ENCODE peak calls at places on chromosomes 7 and 10, in four cellular contexts. One of them, this sample, is unnamed.

GRCh38 chr10:24344695-24345473 is 135.9 kb downstream of the KIAA1217 start:
- DNase-seq in pancreas: no peak
- DNase-seq in lower lobe of right lung: no peak
- DNase-seq in stimulated activated CD4-positive, alpha-beta T cell treated with anti-CD3 and anti-CD28 coated beads, Interleukin-1b, Interleukin-23, amount 100 ng/mL, for 24 hours: no peak
- DNase-seq in this sample: no peak

GRCh38 chr10:29659770-29660097 is 25.0 kb upstream of the SVIL start:
- DNase-seq in stimulated activated CD4-positive, alpha-beta T cell treated with anti-CD3 and anti-CD28 coated beads, Interleukin-1b, Interleukin-23, amount 100 ng/mL, for 24 hours: no peak
- DNase-seq in lower lobe of right lung: no peak
- DNase-seq in pancreas: no peak
- DNase-seq in this sample: no peak

GRCh38 chr7:49643321-49643720 is 130.1 kb upstream of the VWC2 start:
- DNase-seq in pancreas: peak
- DNase-seq in stimulated activated CD4-positive, alpha-beta T cell treated with anti-CD3 and anti-CD28 coated beads, Interleukin-1b, Interleukin-23, amount 100 ng/mL, for 24 hours: no peak
- DNase-seq in lower lobe of right lung: no peak
- DNase-seq in this sample: no peak

GRCh38 chr10:4652111-4653010 is 173.6 kb upstream of the AKR1E2 start:
- DNase-seq in lower lobe of right lung: no peak
- DNase-seq in stimulated activated CD4-positive, alpha-beta T cell treated with anti-CD3 and anti-CD28 coated beads, Interleukin-1b, Interleukin-23, amount 100 ng/mL, for 24 hours: peak
- DNase-seq in pancreas: no peak
- DNase-seq in this sample: no peak

GRCh38 chr10:101014966-101015581 is 15.5 kb downstream of the LZTS2 start:
- DNase-seq in lower lobe of right lung: no peak
- DNase-seq in stimulated activated CD4-positive, alpha-beta T cell treated with anti-CD3 and anti-CD28 coated beads, Interleukin-1b, Interleukin-23, amount 100 ng/mL, for 24 hours: no peak
- DNase-seq in pancreas: peak
- DNase-seq in this sample: no peak

GRCh38 chr7:42071372-42072261 is 165.4 kb downstream of the GLI3 start:
- DNase-seq in lower lobe of right lung: no peak
- DNase-seq in pancreas: no peak
- DNase-seq in stimulated activated CD4-positive, alpha-beta T cell treated with anti-CD3 and anti-CD28 coated beads, Interleukin-1b, Interleukin-23, amount 100 ng/mL, for 24 hours: no peak
- DNase-seq in this sample: peak

GRCh38 chr7:105769951-105770628 is 106.3 kb downstream of the ATXN7L1 start:
- DNase-seq in stimulated activated CD4-positive, alpha-beta T cell treated with anti-CD3 and anti-CD28 coated beads, Interleukin-1b, Interleukin-23, amount 100 ng/mL, for 24 hours: no peak
- DNase-seq in lower lobe of right lung: no peak
- DNase-seq in pancreas: no peak
- DNase-seq in this sample: peak

GRCh38 chr7:15544050-15544449 is 17.8 kb downstream of the AGMO start:
- DNase-seq in pancreas: no peak
- DNase-seq in stimulated activated CD4-positive, alpha-beta T cell treated with anti-CD3 and anti-CD28 coated beads, Interleukin-1b, Interleukin-23, amount 100 ng/mL, for 24 hours: no peak
- DNase-seq in lower lobe of right lung: no peak
- DNase-seq in this sample: no peak

GRCh38 chr10:131870411-131870810 is 30.4 kb upstream of the PPP2R2D start:
- DNase-seq in pancreas: no peak
- DNase-seq in lower lobe of right lung: no peak
- DNase-seq in stimulated activated CD4-positive, alpha-beta T cell treated with anti-CD3 and anti-CD28 coated beads, Interleukin-1b, Interleukin-23, amount 100 ng/mL, for 24 hours: no peak
- DNase-seq in this sample: no peak

GRCh38 chr7:114825423-114825951 is 96.4 kb upstream of the MDFIC start:
- DNase-seq in lower lobe of right lung: no peak
- DNase-seq in pancreas: no peak
- DNase-seq in stimulated activated CD4-positive, alpha-beta T cell treated with anti-CD3 and anti-CD28 coated beads, Interleukin-1b, Interleukin-23, amount 100 ng/mL, for 24 hours: peak
- DNase-seq in this sample: no peak

GRCh38 chr10:59905066-59905734 is 1.2 kb downstream of the CCDC6 start:
- DNase-seq in stimulated activated CD4-positive, alpha-beta T cell treated with anti-CD3 and anti-CD28 coated beads, Interleukin-1b, Interleukin-23, amount 100 ng/mL, for 24 hours: peak
- DNase-seq in lower lobe of right lung: peak
- DNase-seq in pancreas: peak
- DNase-seq in this sample: peak

GRCh38 chr7:18495412-18496335 is at the start of gene HDAC9:
- DNase-seq in pancreas: no peak
- DNase-seq in stimulated activated CD4-positive, alpha-beta T cell treated with anti-CD3 and anti-CD28 coated beads, Interleukin-1b, Interleukin-23, amount 100 ng/mL, for 24 hours: no peak
- DNase-seq in lower lobe of right lung: no peak
- DNase-seq in this sample: peak

GRCh38 chr7:151381083-151381332 is 28.8 kb downstream of the WDR86 start:
- DNase-seq in stimulated activated CD4-positive, alpha-beta T cell treated with anti-CD3 and anti-CD28 coated beads, Interleukin-1b, Interleukin-23, amount 100 ng/mL, for 24 hours: no peak
- DNase-seq in lower lobe of right lung: no peak
- DNase-seq in pancreas: no peak
- DNase-seq in this sample: no peak

GRCh38 chr10:116254422-116255152 is 18.4 kb downstream of the GFRA1 start:
- DNase-seq in lower lobe of right lung: no peak
- DNase-seq in stimulated activated CD4-positive, alpha-beta T cell treated with anti-CD3 and anti-CD28 coated beads, Interleukin-1b, Interleukin-23, amount 100 ng/mL, for 24 hours: no peak
- DNase-seq in pancreas: no peak
- DNase-seq in this sample: no peak

GRCh38 chr7:128154519-128154918 is 86.6 kb upstream of the LEP start:
- DNase-seq in pancreas: no peak
- DNase-seq in stimulated activated CD4-positive, alpha-beta T cell treated with anti-CD3 and anti-CD28 coated beads, Interleukin-1b, Interleukin-23, amount 100 ng/mL, for 24 hours: no peak
- DNase-seq in lower lobe of right lung: no peak
- DNase-seq in this sample: no peak

GRCh38 chr10:92180326-92180881 is 110.5 kb downstream of the CPEB3 start:
- DNase-seq in pancreas: no peak
- DNase-seq in stimulated activated CD4-positive, alpha-beta T cell treated with anti-CD3 and anti-CD28 coated beads, Interleukin-1b, Interleukin-23, amount 100 ng/mL, for 24 hours: no peak
- DNase-seq in lower lobe of right lung: no peak
- DNase-seq in this sample: no peak

GRCh38 chr10:60731134-60731883 is 47.0 kb upstream of the CDK1 start:
- DNase-seq in pancreas: no peak
- DNase-seq in lower lobe of right lung: no peak
- DNase-seq in stimulated activated CD4-positive, alpha-beta T cell treated with anti-CD3 and anti-CD28 coated beads, Interleukin-1b, Interleukin-23, amount 100 ng/mL, for 24 hours: no peak
- DNase-seq in this sample: no peak

GRCh38 chr7:81150951-81151361 is 232.1 kb upstream of the SEMA3C start:
- DNase-seq in stimulated activated CD4-positive, alpha-beta T cell treated with anti-CD3 and anti-CD28 coated beads, Interleukin-1b, Interleukin-23, amount 100 ng/mL, for 24 hours: no peak
- DNase-seq in lower lobe of right lung: no peak
- DNase-seq in pancreas: no peak
- DNase-seq in this sample: no peak

GRCh38 chr10:125284875-125285597 is 124.7 kb upstream of the CTBP2 start:
- DNase-seq in stimulated activated CD4-positive, alpha-beta T cell treated with anti-CD3 and anti-CD28 coated beads, Interleukin-1b, Interleukin-23, amount 100 ng/mL, for 24 hours: no peak
- DNase-seq in pancreas: no peak
- DNase-seq in lower lobe of right lung: no peak
- DNase-seq in this sample: no peak

GRCh38 chr7:39073432-39073831 is 95.7 kb downstream of the POU6F2 start:
- DNase-seq in lower lobe of right lung: no peak
- DNase-seq in stimulated activated CD4-positive, alpha-beta T cell treated with anti-CD3 and anti-CD28 coated beads, Interleukin-1b, Interleukin-23, amount 100 ng/mL, for 24 hours: no peak
- DNase-seq in pancreas: no peak
- DNase-seq in this sample: no peak

GRCh38 chr10:7856685-7857084 is 38.4 kb downstream of the TAF3 start:
- DNase-seq in pancreas: no peak
- DNase-seq in stimulated activated CD4-positive, alpha-beta T cell treated with anti-CD3 and anti-CD28 coated beads, Interleukin-1b, Interleukin-23, amount 100 ng/mL, for 24 hours: no peak
- DNase-seq in lower lobe of right lung: no peak
- DNase-seq in this sample: no peak

GRCh38 chr7:140672382-140673062 is at the start of gene ADCK2:
- DNase-seq in pancreas: peak
- DNase-seq in stimulated activated CD4-positive, alpha-beta T cell treated with anti-CD3 and anti-CD28 coated beads, Interleukin-1b, Interleukin-23, amount 100 ng/mL, for 24 hours: peak
- DNase-seq in lower lobe of right lung: peak
- DNase-seq in this sample: peak

GRCh38 chr10:114719311-114719710 is 61.2 kb upstream of the ABLIM1 start:
- DNase-seq in pancreas: no peak
- DNase-seq in stimulated activated CD4-positive, alpha-beta T cell treated with anti-CD3 and anti-CD28 coated beads, Interleukin-1b, Interleukin-23, amount 100 ng/mL, for 24 hours: no peak
- DNase-seq in lower lobe of right lung: no peak
- DNase-seq in this sample: peak

GRCh38 chr7:11835260-11835659 is 3.3 kb upstream of the THSD7A start:
- DNase-seq in stimulated activated CD4-positive, alpha-beta T cell treated with anti-CD3 and anti-CD28 coated beads, Interleukin-1b, Interleukin-23, amount 100 ng/mL, for 24 hours: no peak
- DNase-seq in pancreas: no peak
- DNase-seq in lower lobe of right lung: no peak
- DNase-seq in this sample: no peak

GRCh38 chr7:151137841-151138540 is 29.5 kb downstream of the GBX1 start:
- DNase-seq in stimulated activated CD4-positive, alpha-beta T cell treated with anti-CD3 and anti-CD28 coated beads, Interleukin-1b, Interleukin-23, amount 100 ng/mL, for 24 hours: no peak
- DNase-seq in lower lobe of right lung: peak
- DNase-seq in pancreas: no peak
- DNase-seq in this sample: no peak

GRCh38 chr10:66639351-66639750 is 286.5 kb upstream of the LRRTM3 start:
- DNase-seq in lower lobe of right lung: no peak
- DNase-seq in pancreas: no peak
- DNase-seq in stimulated activated CD4-positive, alpha-beta T cell treated with anti-CD3 and anti-CD28 coated beads, Interleukin-1b, Interleukin-23, amount 100 ng/mL, for 24 hours: no peak
- DNase-seq in this sample: no peak

GRCh38 chr7:137820677-137821420 is 25.9 kb downstream of the DGKI start:
- DNase-seq in stimulated activated CD4-positive, alpha-beta T cell treated with anti-CD3 and anti-CD28 coated beads, Interleukin-1b, Interleukin-23, amount 100 ng/mL, for 24 hours: no peak
- DNase-seq in pancreas: peak
- DNase-seq in lower lobe of right lung: no peak
- DNase-seq in this sample: peak

GRCh38 chr7:44557485-44557884 is 16.2 kb downstream of the DDX56 start:
- DNase-seq in lower lobe of right lung: no peak
- DNase-seq in stimulated activated CD4-positive, alpha-beta T cell treated with anti-CD3 and anti-CD28 coated beads, Interleukin-1b, Interleukin-23, amount 100 ng/mL, for 24 hours: no peak
- DNase-seq in pancreas: no peak
- DNase-seq in this sample: no peak